ENCODE peak calls at places on chromosomes 13 and 19, in ten cellular contexts. K, A, G, W, Q, I, B, R, F and J are unnamed samples.

GRCh38 chr19:6260912-6261636 is 18.7 kb downstream of the MLLT1 start:
- DNase-seq in K (peak), A (peak), G (peak), W (no peak), Q (peak), I (no peak), B (peak), R (no peak), F (peak), J (no peak)

GRCh38 chr13:47184311-47184710 is 287.5 kb upstream of the HTR2A start:
- DNase-seq in K (peak), A (no peak), G (no peak), W (no peak), Q (no peak), I (no peak), B (no peak), R (no peak), F (no peak), J (no peak)

GRCh38 chr13:40863723-40864122 is 74.3 kb downstream of the SLC25A15 start:
- DNase-seq in K (no peak), A (no peak), G (no peak), W (no peak), Q (no peak), I (no peak), B (no peak), R (no peak), F (no peak), J (no peak)

GRCh38 chr19:39729594-39729993 is 8.2 kb downstream of the CLC start:
- DNase-seq in K (no peak), A (no peak), G (no peak), W (no peak), Q (no peak), I (no peak), B (no peak), R (no peak), F (no peak), J (no peak)

GRCh38 chr19:46067691-46068090 is 26.9 kb upstream of the IGFL4 start:
- DNase-seq in K (no peak), A (no peak), G (no peak), W (no peak), Q (no peak), I (no peak), B (no peak), R (no peak), F (no peak), J (no peak)

GRCh38 chr19:8311461-8312260 is 3.5 kb upstream of the CD320 start:
- DNase-seq in K (no peak), A (peak), G (no peak), W (no peak), Q (no peak), I (no peak), B (no peak), R (peak), F (no peak), J (no peak)

GRCh38 chr19:11142528-11143171 is 12.9 kb downstream of the SPC24 start:
- DNase-seq in K (peak), A (peak), G (peak), W (no peak), Q (no peak), I (no peak), B (no peak), R (no peak), F (no peak), J (peak)

GRCh38 chr13:90954605-90955004 is 392.9 kb upstream of the MIR17HG start:
- DNase-seq in K (no peak), A (no peak), G (no peak), W (no peak), Q (no peak), I (no peak), B (no peak), R (no peak), F (no peak), J (no peak)

GRCh38 chr19:7348587-7349230 is at the start of gene ARHGEF18:
- DNase-seq in K (no peak), A (no peak), G (no peak), W (peak), Q (no peak), I (no peak), B (peak), R (no peak), F (peak), J (no peak)

GRCh38 chr19:42042455-42043170 is 27.4 kb downstream of the GRIK5 start:
- DNase-seq in K (no peak), A (no peak), G (no peak), W (no peak), Q (no peak), I (no peak), B (no peak), R (no peak), F (no peak), J (no peak)

GRCh38 chr19:1859319-1859718 is 4.1 kb downstream of the KLF16 start:
- DNase-seq in K (no peak), A (no peak), G (no peak), W (no peak), Q (no peak), I (no peak), B (no peak), R (no peak), F (no peak), J (peak)

GRCh38 chr13:24071016-24071415 is 89.5 kb upstream of the SPATA13 start:
- DNase-seq in K (no peak), A (no peak), G (no peak), W (no peak), Q (no peak), I (no peak), B (no peak), R (no peak), F (no peak), J (no peak)

GRCh38 chr13:25882732-25883357 is 169.0 kb downstream of the SHISA2 start:
- DNase-seq in K (no peak), A (no peak), G (peak), W (no peak), Q (no peak), I (no peak), B (no peak), R (peak), F (no peak), J (no peak)

GRCh38 chr19:39409886-39410619 is 2.4 kb upstream of the PLEKHG2 start:
- DNase-seq in K (peak), A (peak), G (peak), W (peak), Q (no peak), I (no peak), B (peak), R (no peak), F (peak), J (peak)

GRCh38 chr13:93147946-93148345 is 78.7 kb upstream of the GPC6 start:
- DNase-seq in K (no peak), A (no peak), G (no peak), W (no peak), Q (no peak), I (no peak), B (no peak), R (no peak), F (no peak), J (no peak)

GRCh38 chr13:50589651-50590054 is 253.8 kb downstream of the DLEU7 start:
- DNase-seq in K (peak), A (no peak), G (peak), W (no peak), Q (no peak), I (no peak), B (no peak), R (no peak), F (no peak), J (no peak)

GRCh38 chr19:37691881-37692504 is 27.6 kb downstream of the ZNF607 start:
- DNase-seq in K (peak), A (peak), G (peak), W (peak), Q (peak), I (peak), B (peak), R (no peak), F (peak), J (peak)

GRCh38 chr19:39196320-39196719 is 444 bp upstream of the NCCRP1 start:
- DNase-seq in K (no peak), A (no peak), G (no peak), W (no peak), Q (no peak), I (no peak), B (no peak), R (no peak), F (no peak), J (no peak)

GRCh38 chr19:17580470-17581000 is 25.1 kb downstream of the COLGALT1 start:
- DNase-seq in K (no peak), A (no peak), G (no peak), W (no peak), Q (no peak), I (no peak), B (no peak), R (no peak), F (no peak), J (no peak)

GRCh38 chr13:23618341-23618740 is 48.1 kb downstream of the TNFRSF19 start:
- DNase-seq in K (peak), A (no peak), G (peak), W (no peak), Q (no peak), I (no peak), B (no peak), R (no peak), F (no peak), J (no peak)

GRCh38 chr13:112845511-112846144 is 123.4 kb upstream of the MCF2L start:
- DNase-seq in K (no peak), A (no peak), G (no peak), W (no peak), Q (no peak), I (no peak), B (no peak), R (no peak), F (no peak), J (no peak)